ENCODE peak calls at places on chromosomes 4 and X, in nine cellular contexts. L is ovary, E is GM20000, K is upper lobe of right lung, S is lower leg skin, J is adrenal gland, G is neural crest cell, A is stomach, X is tibial artery. C is an unnamed sample.

GRCh38 chrX:136452614-136453013 is 35.1 kb upstream of the BRS3 start:
- DNase-seq in J (no peak), G (no peak), A (no peak), L (no peak), X (no peak), K (no peak), E (no peak), S (no peak), C (no peak)

GRCh38 chrX:111955916-111956315 is 79.9 kb downstream of the TRPC5OS start:
- DNase-seq in J (no peak), E (no peak), L (no peak), A (no peak), X (no peak), K (no peak), S (no peak), G (no peak), C (no peak)

GRCh38 chrX:135112096-135112729 is 8.1 kb downstream of the ETDB start:
- DNase-seq in E (peak; percentile 23), K (no peak), X (no peak), L (no peak), J (peak; percentile 44), A (no peak), G (no peak), S (peak; percentile 49), C (no peak)

GRCh38 chr4:182918044-182918607 is 940 bp upstream of the DCTD start:
- DNase-seq in X (no peak), E (no peak), A (no peak), G (no peak), L (no peak), S (no peak), K (no peak), J (no peak), C (no peak)

GRCh38 chrX:8748855-8749254 is 16.9 kb upstream of the ANOS1 start:
- DNase-seq in A (no peak), X (no peak), G (no peak), L (no peak), J (no peak), S (no peak), K (no peak), E (peak; percentile 24), C (no peak)

GRCh38 chr4:126661194-126661593 is 971.6 kb upstream of the INTU start:
- DNase-seq in A (no peak), L (no peak), S (no peak), J (no peak), G (no peak), E (no peak), X (no peak), K (no peak), C (no peak)

GRCh38 chr4:119300072-119300387 is 21.9 kb downstream of the FABP2 start:
- DNase-seq in K (peak; percentile 67), X (peak; percentile 74), G (peak; percentile 19), S (peak; percentile 90), L (peak; percentile 54), A (peak; percentile 33), E (no peak), J (peak; percentile 61), C (no peak)

GRCh38 chrX:37873220-37873619 is 25.8 kb upstream of the DYNLT3 start:
- DNase-seq in J (no peak), S (no peak), K (no peak), A (no peak), E (no peak), X (no peak), L (no peak), G (no peak), C (no peak)

GRCh38 chrX:150697641-150698040 is 4.4 kb downstream of the MTMR1 start:
- DNase-seq in E (no peak), L (no peak), K (no peak), G (no peak), J (no peak), A (no peak), X (no peak), S (no peak), C (no peak)

GRCh38 chr4:25441519-25442117 is 64.6 kb downstream of the ANAPC4 start:
- DNase-seq in A (peak; percentile 68), J (peak; percentile 58), K (peak; percentile 77), X (no peak), L (peak; percentile 40), S (peak; percentile 82), E (peak; percentile 33), G (peak; percentile 60), C (peak; percentile 30)

GRCh38 chr4:87286970-87287369 is 35.7 kb downstream of the HSD17B13 start:
- DNase-seq in J (no peak), A (no peak), S (no peak), G (no peak), E (no peak), X (no peak), K (no peak), L (no peak), C (no peak)

GRCh38 chr4:182788197-182788596 is 129.0 kb downstream of the DCTD start:
- DNase-seq in J (no peak), L (no peak), G (no peak), X (no peak), K (no peak), E (no peak), S (no peak), A (no peak), C (no peak)

DNA sequence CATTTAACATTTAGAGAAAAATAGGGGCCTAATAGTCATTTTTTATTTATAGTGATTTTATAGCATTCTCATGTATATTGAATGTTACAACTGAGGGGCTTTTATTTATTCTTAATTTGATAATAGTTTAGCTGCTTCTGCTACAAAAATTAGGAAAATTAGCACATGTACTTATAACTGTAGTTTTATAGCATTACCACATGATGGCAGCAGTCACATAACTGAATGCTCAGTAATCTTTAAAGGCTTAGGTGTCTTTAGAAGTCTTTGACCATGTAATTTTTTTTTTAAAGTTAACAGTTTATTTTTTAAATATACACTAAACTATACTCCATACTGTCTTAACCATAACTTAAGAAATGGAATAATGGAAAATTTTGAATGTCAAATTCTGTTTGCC is 136.6 kb downstream of the STAG2 start:
- DNase-seq in S (no peak), K (no peak), L (no peak), A (no peak), J (no peak), X (no peak), G (peak; percentile 9), E (peak; percentile 2), C (no peak)
- TF ChIP-seq CTCF in S (no peak), K (peak; percentile 56), L (no peak), A (no peak), J (peak; percentile 43), X (peak; percentile 44), G (peak; percentile 82), E (no peak), C (peak; percentile 70)

DNA sequence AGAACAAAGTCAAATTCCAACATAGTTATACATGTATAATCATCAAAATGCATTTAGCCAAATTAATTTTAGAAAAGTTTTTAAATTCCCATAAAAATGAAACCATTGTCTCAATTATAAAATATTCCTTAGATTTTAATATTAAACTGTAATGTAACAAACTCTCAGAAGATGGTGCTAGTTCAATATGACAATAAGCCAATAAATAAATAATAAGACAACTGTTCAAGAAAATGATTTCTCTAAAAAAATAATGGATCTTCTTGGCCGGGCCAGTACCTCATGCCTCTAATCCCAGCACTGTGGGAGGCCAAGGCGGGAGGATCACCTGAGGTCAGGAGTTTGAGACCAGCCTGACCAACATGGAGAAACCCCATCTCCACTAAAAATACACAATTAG is 80.3 kb downstream of the RAB28 start:
- DNase-seq in S (no peak), G (no peak), X (no peak), L (no peak), E (no peak), J (no peak), K (no peak), A (no peak), C (no peak)
- TF ChIP-seq CTCF in S (no peak), G (no peak), X (no peak), L (no peak), E (no peak), J (peak; percentile 15), K (no peak), A (no peak), C (no peak)

DNA sequence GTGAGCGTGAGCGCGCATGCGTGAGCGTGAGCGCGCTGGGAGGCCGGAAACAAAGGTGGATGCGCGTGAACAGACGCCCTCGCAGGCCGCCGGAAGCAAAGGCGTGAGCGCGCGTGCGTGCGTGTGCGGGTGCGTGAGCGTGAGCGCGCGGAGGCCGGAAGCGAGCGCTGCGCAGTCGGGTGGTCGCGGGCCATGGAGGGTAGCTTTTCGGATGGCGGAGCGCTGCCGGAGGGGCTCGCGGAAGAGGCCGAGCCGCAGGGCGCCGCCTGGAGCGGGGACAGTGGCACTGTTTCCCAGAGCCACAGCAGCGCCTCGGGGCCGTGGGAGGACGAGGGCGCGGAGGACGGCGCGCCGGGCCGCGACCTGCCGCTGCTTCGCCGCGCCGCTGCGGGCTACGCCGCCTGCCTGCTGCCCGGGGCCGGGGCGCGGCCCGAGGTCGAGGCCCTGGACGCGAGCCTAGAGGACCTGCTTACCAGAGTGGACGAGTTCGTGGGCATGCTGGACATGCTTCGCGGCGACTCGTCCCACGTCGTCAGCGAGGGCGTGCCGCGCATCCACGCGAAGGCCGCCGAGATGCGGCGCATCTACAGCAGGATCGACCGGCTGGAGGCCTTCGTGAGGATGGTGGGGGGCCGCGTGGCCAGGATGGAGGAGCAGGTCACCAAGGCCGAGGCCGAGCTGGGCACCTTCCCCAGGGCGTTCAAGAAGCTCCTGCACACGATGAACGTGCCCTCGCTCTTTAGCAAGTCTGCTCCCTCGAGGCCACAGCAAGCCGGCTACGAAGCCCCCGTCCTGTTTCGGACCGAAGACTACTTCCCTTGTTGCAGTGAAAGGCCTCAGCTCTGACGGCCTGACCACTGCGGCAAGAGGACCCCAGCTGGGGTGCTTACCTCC is at the start of gene BLOC1S4:
- DNase-seq in L (peak; percentile 92), G (peak; percentile 83), X (peak; percentile 82), J (peak; percentile 82), E (peak; percentile 96), A (peak; percentile 90), K (peak; percentile 94), S (peak; percentile 95), C (peak; percentile 80)
- TF ChIP-seq CTCF in L (peak; percentile 35), G (peak; percentile 36), X (no peak), J (no peak), E (no peak), A (no peak), K (peak; percentile 16), S (no peak), C (peak; percentile 29)

GRCh38 chr4:7156273-7157139 is 35.8 kb upstream of the SORCS2 start:
- DNase-seq in E (no peak), J (peak; percentile 4), G (peak; percentile 28), X (peak; percentile 5), S (no peak), L (peak; percentile 73), A (no peak), K (peak; percentile 56), C (no peak)
- TF ChIP-seq CTCF in E (no peak), J (peak; percentile 16), G (peak; percentile 62), X (peak; percentile 54), S (no peak), L (peak; percentile 68), A (no peak), K (peak; percentile 61), C (peak; percentile 54)